ENCODE peak calls at places on chromosomes 13 and 19, in five cellular contexts. B is dorsolateral prefrontal cortex; H is activated CD8-positive, alpha-beta memory T cell treated with anti-CD3 and anti-CD28 coated beads for 48 hours; Z is gastrocnemius medialis; N is MG63. V is an unnamed sample.

GRCh38 chr19:30968210-30968609 is 381.0 kb downstream of the TSHZ3 start:
- DNase-seq in N (no peak), B (no peak), H (no peak), Z (no peak), V (no peak)

GRCh38 chr19:57934820-57935665 is at the start of gene ZNF418:
- DNase-seq in B (peak; percentile 79), N (no peak), Z (peak; percentile 25), H (peak; percentile 3), V (no peak)

GRCh38 chr19:5090780-5091575 is 122.1 kb downstream of the KDM4B start:
- DNase-seq in N (no peak), Z (no peak), B (peak; percentile 84), H (no peak), V (no peak)

GRCh38 chr19:16285769-16286564 is 38.7 kb upstream of the KLF2 start:
- DNase-seq in H (no peak), Z (no peak), N (no peak), B (no peak), V (no peak)

GRCh38 chr19:12112238-12112637 is 27.9 kb downstream of the ZNF20 start:
- DNase-seq in H (no peak), B (no peak), N (no peak), Z (no peak), V (no peak)

GRCh38 chr13:44174769-44175425 is 198.7 kb upstream of the SERP2 start:
- DNase-seq in Z (no peak), B (no peak), H (no peak), N (peak; percentile 7), V (no peak)

GRCh38 chr13:102873653-102874052 is 27.8 kb downstream of the ERCC5 start:
- DNase-seq in H (no peak), Z (no peak), N (no peak), B (no peak), V (no peak)

GRCh38 chr19:47776568-47776967 is 1.9 kb upstream of the SELENOW start:
- DNase-seq in H (no peak), N (no peak), B (no peak), Z (no peak), V (peak; percentile 42)

GRCh38 chr19:3785938-3786824 is at the start of gene MATK:
- DNase-seq in Z (no peak), B (no peak), N (no peak), H (no peak), V (no peak)

GRCh38 chr19:7742575-7742974 is 4.8 kb downstream of the CD209 start:
- DNase-seq in H (no peak), B (no peak), Z (no peak), N (no peak), V (no peak)

GRCh38 chr13:109836629-109837607 is 50.5 kb upstream of the IRS2 start:
- DNase-seq in B (no peak), H (no peak), Z (no peak), N (no peak), V (no peak)

GRCh38 chr19:2477141-2477710 is 1.3 kb downstream of the GADD45B start:
- DNase-seq in N (peak; percentile 31), H (no peak), Z (peak; percentile 71), B (no peak), V (no peak)

GRCh38 chr19:34963531-34964406 is at the start of gene ZNF792:
- DNase-seq in N (peak; percentile 73), H (no peak), Z (peak; percentile 23), B (peak; percentile 72), V (no peak)